ENCODE peak calls at places on chromosomes 6 and 20, in nine cellular contexts. B is RWPE2; Y is aorta; H is CD8-positive, alpha-beta memory T cell; X is body of pancreas; W is GM12878; S is astrocyte; A is CD4-positive, alpha-beta T cell; L is neural progenitor cell. Q is an unnamed sample. For H3K9me3, the result is how much of the 10 kb centered on the place peaks cover.

GRCh38 chr6:1230281-1230680 is 81.6 kb upstream of the FOXQ1 start:
- DNase-seq in Y (no peak), S (no peak), L (no peak), H (no peak), B (no peak), X (no peak), A (no peak), W (no peak), Q (no peak)

GRCh38 chr20:38842558-38842981 is 37.1 kb downstream of the PPP1R16B start:
- DNase-seq in L (no peak), W (peak), S (no peak), Y (no peak), B (no peak), H (no peak), A (peak), X (no peak), Q (no peak)

GRCh38 chr20:62949153-62949821 is 3.2 kb upstream of the SLC17A9 start:
- DNase-seq in Y (no peak), B (no peak), A (no peak), L (no peak), H (no peak), S (no peak), X (no peak), W (no peak), Q (no peak)

GRCh38 chr6:44264154-44265002 is 973 bp downstream of the NFKBIE start:
- DNase-seq in B (no peak), W (no peak), L (no peak), Y (peak), A (no peak), H (peak), X (peak), S (no peak), Q (no peak)

GRCh38 chr6:148572676-148573335 is 174.0 kb upstream of the UST start:
- DNase-seq in B (no peak), Y (no peak), A (no peak), L (no peak), S (no peak), H (no peak), W (no peak), X (no peak), Q (no peak)

GRCh38 chr6:17831135-17831534 is 124.4 kb upstream of the NUP153 start:
- DNase-seq in H (no peak), W (no peak), L (no peak), X (no peak), A (no peak), B (no peak), S (peak), Y (no peak), Q (no peak)

GRCh38 chr6:35532141-35532540 is 19.4 kb upstream of the TULP1 start:
- DNase-seq in A (no peak), S (no peak), L (no peak), X (no peak), H (no peak), Y (no peak), W (no peak), B (no peak), Q (no peak)

GRCh38 chr6:122789078-122789861 is at the start of gene SMPDL3A:
- DNase-seq in B (peak), H (no peak), W (no peak), L (peak), Y (peak), X (peak), A (no peak), S (peak), Q (no peak)

DNA sequence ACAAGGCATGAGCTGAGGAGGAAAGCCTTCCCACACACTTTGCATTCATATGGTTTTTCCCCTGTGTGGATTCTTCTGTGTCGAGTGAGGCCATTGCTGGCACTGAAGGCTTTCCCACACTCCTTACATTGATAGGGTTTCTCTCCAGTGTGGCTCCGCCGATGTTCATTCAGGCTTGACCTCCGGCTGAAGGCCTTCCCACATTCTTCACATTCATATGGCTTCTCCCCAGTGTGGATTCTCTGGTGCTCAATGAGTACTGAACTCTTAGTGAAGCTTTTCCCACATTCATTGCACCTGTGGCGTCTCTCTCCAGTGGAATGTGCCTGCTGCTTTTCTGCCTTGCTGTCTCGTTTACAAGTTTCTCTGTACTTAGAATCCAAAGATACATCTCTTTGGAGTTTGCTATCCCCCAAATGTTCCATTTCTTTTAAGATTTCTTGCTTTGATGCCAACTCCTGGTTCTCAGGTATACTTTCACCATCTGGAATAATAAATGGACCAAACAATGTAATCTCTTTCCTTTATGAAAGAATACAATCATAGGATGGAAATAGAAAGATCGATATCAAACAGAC is 9.5 kb downstream of the ZSCAN31 start:
- DNase-seq in Y (no peak), B (no peak), W (no peak), H (no peak), L (no peak), X (no peak), S (no peak), A (no peak), Q (no peak)
- H3K9me3 ChIP-seq in Y (under half), B (under half), W (under half), H (under half), L (under half), X (under half), S (under half), A (under half), Q (under half)

DNA sequence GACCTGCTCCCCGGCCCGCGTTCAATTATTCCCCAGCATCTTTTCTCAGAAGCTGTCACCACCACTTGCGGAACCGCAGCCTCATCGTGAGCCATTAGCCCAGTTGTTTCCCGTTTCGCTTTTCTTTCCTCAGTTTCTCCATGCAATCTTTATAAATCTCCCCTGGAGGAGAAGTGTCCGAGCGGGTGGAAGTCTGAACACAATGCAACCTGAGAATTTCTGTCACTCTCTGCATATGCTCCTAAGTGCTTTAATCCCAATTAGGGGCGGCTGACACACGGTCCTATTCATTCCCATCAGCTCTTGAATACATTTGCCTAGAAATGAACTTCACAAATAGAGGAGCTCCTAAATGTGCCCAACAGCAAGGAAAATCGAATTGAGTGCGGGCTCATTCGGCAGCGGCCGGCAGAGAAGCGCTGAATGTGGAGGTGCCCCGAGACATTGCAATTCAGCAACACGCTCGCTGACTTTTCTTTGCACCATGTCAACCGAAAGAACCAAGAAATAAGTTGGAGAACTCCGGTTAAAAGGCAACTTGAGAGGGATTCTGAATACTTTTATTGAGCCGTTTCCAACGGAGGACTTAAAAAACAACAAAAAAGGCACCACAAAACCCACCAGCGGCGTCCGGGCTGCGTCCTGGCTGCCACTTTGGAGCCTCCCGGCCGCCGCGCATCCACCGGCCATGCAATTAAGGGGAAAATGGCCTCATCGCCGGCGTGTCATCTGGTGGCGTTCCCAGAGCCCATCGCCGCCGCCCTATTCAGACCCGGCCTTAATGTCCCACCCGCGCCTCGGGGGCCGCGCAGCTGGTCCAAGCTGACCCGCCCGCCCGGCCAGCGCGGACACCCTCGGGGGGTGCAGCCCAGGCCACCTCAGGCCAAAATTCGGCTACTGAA is 3.9 kb upstream of the PRDM13 start:
- DNase-seq in L (peak), H (no peak), X (no peak), A (no peak), Y (no peak), B (no peak), W (no peak), S (no peak), Q (no peak)
- H3K9me3 ChIP-seq in L (under half), H (under half), X (under half), A (under half), Y (under half), B (under half), W (under half), S (under half), Q (under half)

DNA sequence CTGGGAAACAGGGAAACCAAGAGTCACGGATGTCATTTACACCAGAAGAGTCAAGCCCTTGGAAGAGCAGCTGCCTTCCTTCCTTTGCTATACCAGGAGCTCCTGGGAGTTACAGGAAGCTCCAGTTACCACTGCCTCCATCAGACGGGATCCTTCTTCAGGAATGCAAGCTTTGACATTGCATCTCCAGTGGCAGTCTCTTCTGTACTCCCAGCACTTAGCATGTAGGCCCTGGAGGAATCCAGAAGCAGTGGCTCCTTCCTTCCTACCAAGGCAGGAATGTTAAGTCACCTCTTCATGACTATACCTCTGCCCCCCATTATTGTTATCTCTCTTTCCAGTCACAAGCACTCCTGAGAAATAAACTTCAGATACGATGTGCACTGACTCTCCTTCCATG is 836.0 kb downstream of the MAFB start:
- DNase-seq in S (no peak), L (peak), W (no peak), A (no peak), Y (no peak), X (no peak), H (no peak), B (no peak), Q (no peak)
- H3K9me3 ChIP-seq in S (under half), L (under half), W (under half), A (under half), Y (under half), X (under half), H (under half), B (under half), Q (under half)

GRCh38 chr6:160586374-160586773 is 77.7 kb downstream of the LPA start:
- DNase-seq in H (no peak), Y (no peak), L (no peak), S (no peak), X (no peak), A (no peak), W (no peak), B (no peak), Q (no peak)
- H3K9me3 ChIP-seq in H (under half), Y (under half), L (under half), S (under half), X (under half), A (under half), W (under half), B (under half), Q (under half)